ENCODE peak calls at places on chromosome 3, in eight cellular contexts. V is NCI-H774; O is germinal center; I is stimulated activated naive CD8-positive, alpha-beta T cell treated with anti-CD3 and anti-CD28 coated beads, Interleukin-15, Interleukin-2, amounts not matched to agents 100 U/mL and 50 U/mL, for 24 hours; Q is foreskin fibroblast; F is heart right ventricle; H is A172; C is lung. Z is an unnamed sample.

GRCh38 chr3:114212646-114213045 is 24.7 kb downstream of the ZNF80 start:
- DNase-seq in Q (no peak), I (no peak), H (no peak), F (no peak), O (no peak), V (no peak), C (no peak), Z (no peak)

GRCh38 chr3:63387568-63387967 is 109.5 kb downstream of the SYNPR start:
- DNase-seq in H (no peak), Q (peak; percentile 2), O (no peak), I (no peak), C (no peak), V (no peak), F (no peak), Z (no peak)

GRCh38 chr3:10560060-10560861 is 54.9 kb upstream of the ATP2B2 start:
- DNase-seq in I (no peak), V (no peak), C (no peak), F (no peak), H (no peak), O (no peak), Q (no peak), Z (no peak)

GRCh38 chr3:195544634-195545033 is 1.5 kb upstream of the PPP1R2 start:
- DNase-seq in Q (no peak), I (no peak), C (peak; percentile 37), V (no peak), F (peak; percentile 48), O (no peak), H (no peak), Z (no peak)

GRCh38 chr3:50486219-50486888 is 17.1 kb downstream of the CACNA2D2 start:
- DNase-seq in F (no peak), O (no peak), I (no peak), H (peak; percentile 48), V (no peak), C (no peak), Q (no peak), Z (no peak)

GRCh38 chr3:4908769-4909156 is 70.5 kb upstream of the BHLHE40 start:
- DNase-seq in H (no peak), Q (no peak), V (no peak), I (no peak), F (no peak), C (no peak), O (no peak), Z (no peak)

GRCh38 chr3:71681224-71681668 is 44.0 kb downstream of the EIF4E3 start:
- DNase-seq in F (peak; percentile 40), V (no peak), C (peak; percentile 51), Q (peak; percentile 65), I (peak; percentile 48), H (peak; percentile 41), O (peak; percentile 33), Z (no peak)

GRCh38 chr3:69085543-69086132 is 901 bp downstream of the ARL6IP5 start:
- DNase-seq in I (peak; percentile 34), C (no peak), H (no peak), V (no peak), F (peak; percentile 33), O (no peak), Q (peak; percentile 16), Z (no peak)

GRCh38 chr3:14031271-14031670 is 93.4 kb downstream of the CHCHD4 start:
- DNase-seq in O (no peak), C (no peak), F (no peak), Q (peak; percentile 26), H (no peak), I (no peak), V (no peak), Z (no peak)

GRCh38 chr3:110378481-110378880 is 693.1 kb upstream of the NECTIN3 start:
- DNase-seq in V (no peak), H (no peak), O (no peak), C (no peak), I (no peak), F (no peak), Q (peak; percentile 22), Z (no peak)

GRCh38 chr3:48268936-48269551 is 28.1 kb downstream of the ZNF589 start:
- DNase-seq in O (no peak), C (no peak), V (no peak), Q (no peak), F (no peak), I (peak; percentile 56), H (no peak), Z (no peak)

GRCh38 chr3:8660781-8661180 is 16.2 kb upstream of the SSUH2 start:
- DNase-seq in Q (no peak), O (no peak), F (no peak), I (no peak), C (no peak), H (no peak), V (no peak), Z (no peak)

GRCh38 chr3:58016710-58017109 is 8.5 kb downstream of the FLNB start:
- DNase-seq in H (no peak), F (no peak), Q (no peak), I (no peak), C (no peak), O (no peak), V (no peak), Z (no peak)

GRCh38 chr3:191997093-191997492 is 536.1 kb downstream of the PYDC2 start:
- DNase-seq in I (no peak), Q (no peak), O (no peak), V (peak; percentile 12), H (no peak), C (no peak), F (no peak), Z (no peak)

GRCh38 chr3:39126532-39127071 is 19.1 kb downstream of the TTC21A start:
- DNase-seq in F (no peak), V (no peak), H (peak; percentile 45), Q (peak; percentile 25), C (no peak), O (no peak), I (peak; percentile 48), Z (peak; percentile 10)

GRCh38 chr3:64354221-64354620 is 129.0 kb upstream of the PRICKLE2 start:
- DNase-seq in F (no peak), I (no peak), V (no peak), H (no peak), C (no peak), O (no peak), Q (no peak), Z (no peak)

GRCh38 chr3:34106879-34107278 is 308.4 kb downstream of the PDCD6IP start:
- DNase-seq in O (peak; percentile 40), I (peak; percentile 16), C (peak; percentile 60), Q (no peak), V (peak; percentile 19), F (no peak), H (peak; percentile 22), Z (no peak)

GRCh38 chr3:134008630-134009156 is 21.0 kb downstream of the SLCO2A1 start:
- DNase-seq in I (no peak), C (no peak), H (peak; percentile 100), Q (peak; percentile 70), O (no peak), F (no peak), V (no peak), Z (peak; percentile 75)

GRCh38 chr3:158731938-158732855 is at the start of gene RARRES1:
- DNase-seq in I (peak; percentile 57), F (peak; percentile 72), C (peak; percentile 71), H (no peak), V (peak; percentile 6), O (peak; percentile 54), Q (peak; percentile 43), Z (no peak)

GRCh38 chr3:124886168-124887051 is 755 bp downstream of the ITGB5 start:
- DNase-seq in H (peak; percentile 25), Q (peak; percentile 46), I (peak; percentile 52), F (peak; percentile 54), O (peak; percentile 34), C (peak; percentile 38), V (no peak), Z (peak; percentile 14)

GRCh38 chr3:154152741-154153140 is 31.6 kb downstream of the ARHGEF26 start:
- DNase-seq in O (no peak), I (no peak), V (no peak), Q (no peak), H (no peak), F (no peak), C (no peak), Z (no peak)

GRCh38 chr3:128416578-128417150 is 50.0 kb downstream of the DNAJB8 start:
- DNase-seq in H (peak; percentile 97), F (no peak), C (no peak), O (no peak), I (no peak), V (no peak), Q (peak; percentile 64), Z (peak; percentile 80)

GRCh38 chr3:143266936-143267335 is 147.4 kb downstream of the CHST2 start:
- DNase-seq in I (no peak), C (no peak), H (no peak), O (peak; percentile 20), Q (no peak), F (no peak), V (no peak), Z (no peak)

GRCh38 chr3:9704343-9705322 is 1.0 kb downstream of the CPNE9 start:
- DNase-seq in C (peak; percentile 33), O (no peak), F (no peak), H (no peak), I (peak; percentile 37), Q (peak; percentile 16), V (peak; percentile 43), Z (peak; percentile 7)

GRCh38 chr3:99562138-99562537 is 76.3 kb upstream of the COL8A1 start:
- DNase-seq in O (no peak), V (no peak), H (peak; percentile 60), Q (peak; percentile 26), I (no peak), F (no peak), C (no peak), Z (no peak)